ENCODE peak calls at places on chromosomes 2 and 18, in nine cellular contexts. F is GM12865, R is mesendoderm, I is breast epithelium, V is IMR-90, Z is GM23338, L is lower lobe of right lung, J is foreskin fibroblast, B is SJCRH30. D is an unnamed sample.

GRCh38 chr2:8525582-8526402 is 156.1 kb upstream of the ID2 start:
- DNase-seq in F (peak), R (peak), I (peak), V (peak), Z (peak), L (peak), J (no peak), B (peak), D (no peak)

GRCh38 chr2:23925702-23926288 is 1.1 kb downstream of the ATAD2B start:
- DNase-seq in F (peak), R (peak), I (peak), V (peak), Z (peak), L (no peak), J (peak), B (peak), D (no peak)

GRCh38 chr2:203783496-203784203 is 77.2 kb downstream of the CD28 start:
- DNase-seq in F (no peak), R (no peak), I (no peak), V (peak), Z (no peak), L (no peak), J (peak), B (peak), D (peak)

GRCh38 chr2:85318222-85319182 is 9.3 kb downstream of the TGOLN2 start:
- DNase-seq in F (peak), R (no peak), I (no peak), V (peak), Z (no peak), L (no peak), J (peak), B (peak), D (peak)

GRCh38 chr18:28075501-28075900 is 101.4 kb downstream of the CDH2 start:
- DNase-seq in F (no peak), R (peak), I (no peak), V (no peak), Z (no peak), L (no peak), J (peak), B (peak), D (no peak)

GRCh38 chr2:208039661-208040060 is 14.3 kb upstream of the PLEKHM3 start:
- DNase-seq in F (no peak), R (no peak), I (no peak), V (no peak), Z (no peak), L (no peak), J (peak), B (no peak), D (no peak)

GRCh38 chr2:3403587-3404334 is 24.3 kb downstream of the TRAPPC12 start:
- DNase-seq in F (peak), R (no peak), I (no peak), V (no peak), Z (no peak), L (no peak), J (no peak), B (no peak), D (no peak)

GRCh38 chr2:224378087-224379085 is 23.5 kb downstream of the FAM124B start:
- DNase-seq in F (no peak), R (no peak), I (no peak), V (no peak), Z (no peak), L (no peak), J (no peak), B (no peak), D (no peak)

GRCh38 chr2:58851598-58851997 is 610.5 kb upstream of the FANCL start:
- DNase-seq in F (no peak), R (no peak), I (no peak), V (no peak), Z (no peak), L (no peak), J (peak), B (no peak), D (no peak)

GRCh38 chr2:29749843-29750242 is 171.5 kb downstream of the ALK start:
- DNase-seq in F (no peak), R (no peak), I (no peak), V (no peak), Z (no peak), L (no peak), J (peak), B (peak), D (no peak)

GRCh38 chr2:127102464-127103242 is 4.3 kb downstream of the BIN1 start:
- DNase-seq in F (no peak), R (no peak), I (peak), V (no peak), Z (no peak), L (peak), J (no peak), B (no peak), D (no peak)

GRCh38 chr2:33589444-33589843 is 9.7 kb downstream of the FAM98A start:
- DNase-seq in F (no peak), R (no peak), I (no peak), V (peak), Z (no peak), L (no peak), J (peak), B (peak), D (no peak)

GRCh38 chr2:128160616-128161275 is 69.7 kb downstream of the UGGT1 start:
- DNase-seq in F (no peak), R (no peak), I (no peak), V (no peak), Z (no peak), L (no peak), J (no peak), B (no peak), D (no peak)

GRCh38 chr2:176339208-176339607 is 70.0 kb downstream of the MTX2 start:
- DNase-seq in F (no peak), R (no peak), I (no peak), V (no peak), Z (no peak), L (no peak), J (no peak), B (no peak), D (no peak)

GRCh38 chr2:237304763-237305514 is 109.0 kb downstream of the COL6A3 start:
- DNase-seq in F (no peak), R (no peak), I (no peak), V (peak), Z (no peak), L (no peak), J (peak), B (no peak), D (peak)

GRCh38 chr2:85514323-85514722 is 24.6 kb upstream of the MAT2A start:
- DNase-seq in F (no peak), R (no peak), I (no peak), V (no peak), Z (no peak), L (no peak), J (no peak), B (no peak), D (no peak)

GRCh38 chr2:231642631-231643493 is 50.2 kb downstream of the TEX44 start:
- DNase-seq in F (peak), R (no peak), I (peak), V (peak), Z (no peak), L (peak), J (peak), B (peak), D (peak)

GRCh38 chr2:218991674-218992168 is 1.5 kb downstream of the CRYBA2 start:
- DNase-seq in F (no peak), R (peak), I (no peak), V (peak), Z (peak), L (no peak), J (peak), B (peak), D (no peak)

GRCh38 chr18:2536493-2536892 is 34.8 kb downstream of the METTL4 start:
- DNase-seq in F (no peak), R (peak), I (no peak), V (peak), Z (no peak), L (no peak), J (peak), B (no peak), D (peak)

GRCh38 chr18:74488354-74488753 is 7.8 kb upstream of the CNDP2 start:
- DNase-seq in F (no peak), R (no peak), I (no peak), V (no peak), Z (no peak), L (no peak), J (no peak), B (no peak), D (no peak)

GRCh38 chr18:3458952-3459853 is 9.2 kb downstream of the TGIF1 start:
- DNase-seq in F (peak), R (no peak), I (no peak), V (peak), Z (no peak), L (no peak), J (peak), B (no peak), D (no peak)

GRCh38 chr2:184765048-184765881 is 166.9 kb downstream of the ZNF804A start:
- DNase-seq in F (no peak), R (no peak), I (no peak), V (no peak), Z (peak), L (peak), J (no peak), B (no peak), D (no peak)

GRCh38 chr2:85662899-85663683 is 4.9 kb downstream of the SFTPB start:
- DNase-seq in F (no peak), R (peak), I (no peak), V (peak), Z (no peak), L (no peak), J (peak), B (peak), D (peak)

DNA sequence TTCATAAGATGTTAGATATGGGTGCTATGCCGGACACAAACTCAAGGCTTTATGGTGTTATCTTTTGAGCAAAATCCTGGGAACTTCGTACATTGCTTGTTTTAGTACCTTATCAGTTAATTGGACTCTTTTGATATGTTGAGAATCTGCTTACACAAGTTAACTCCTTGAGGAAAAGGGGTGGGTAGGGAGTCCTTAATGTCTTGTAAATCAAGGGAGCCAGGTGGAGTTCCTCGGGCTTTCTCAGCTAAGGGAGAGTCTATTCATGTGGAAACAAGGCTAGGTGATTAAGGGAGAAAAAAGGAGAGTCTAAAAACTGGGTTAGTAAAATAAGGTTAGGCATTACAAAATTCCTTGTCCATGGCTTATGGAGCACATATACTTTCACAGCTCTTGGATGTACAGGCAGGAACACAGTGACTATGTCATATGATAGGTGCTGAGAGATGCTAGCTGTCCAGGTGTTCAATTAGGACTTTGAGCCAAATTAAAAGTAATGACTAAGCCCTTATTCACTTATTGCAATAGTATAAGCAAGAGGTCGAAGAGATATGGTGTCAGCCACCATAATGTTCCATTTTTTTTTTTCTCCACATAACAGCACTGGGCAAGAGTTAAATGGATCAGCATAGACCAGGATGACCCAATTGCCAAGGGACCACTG is 59.5 kb upstream of the DYNAP start:
- DNase-seq in F (no peak), R (peak), I (no peak), V (no peak), Z (peak), L (no peak), J (no peak), B (no peak), D (no peak)
- H3K4me3 ChIP-seq in F (no peak), R (no peak), I (no peak), V (no peak), Z (peak), L (no peak), J (no peak), B (no peak), D (no peak)

GRCh38 chr18:42114310-42114943 is 159.4 kb downstream of the PIK3C3 start:
- DNase-seq in F (peak), R (peak), I (no peak), V (peak), Z (peak), L (no peak), J (peak), B (peak), D (peak)

GRCh38 chr18:42108071-42108470 is 153.0 kb downstream of the PIK3C3 start:
- DNase-seq in F (no peak), R (no peak), I (no peak), V (no peak), Z (no peak), L (no peak), J (no peak), B (no peak), D (no peak)

GRCh38 chr18:42112657-42113420 is 157.8 kb downstream of the PIK3C3 start:
- DNase-seq in F (no peak), R (no peak), I (no peak), V (no peak), Z (no peak), L (no peak), J (no peak), B (no peak), D (no peak)

DNA sequence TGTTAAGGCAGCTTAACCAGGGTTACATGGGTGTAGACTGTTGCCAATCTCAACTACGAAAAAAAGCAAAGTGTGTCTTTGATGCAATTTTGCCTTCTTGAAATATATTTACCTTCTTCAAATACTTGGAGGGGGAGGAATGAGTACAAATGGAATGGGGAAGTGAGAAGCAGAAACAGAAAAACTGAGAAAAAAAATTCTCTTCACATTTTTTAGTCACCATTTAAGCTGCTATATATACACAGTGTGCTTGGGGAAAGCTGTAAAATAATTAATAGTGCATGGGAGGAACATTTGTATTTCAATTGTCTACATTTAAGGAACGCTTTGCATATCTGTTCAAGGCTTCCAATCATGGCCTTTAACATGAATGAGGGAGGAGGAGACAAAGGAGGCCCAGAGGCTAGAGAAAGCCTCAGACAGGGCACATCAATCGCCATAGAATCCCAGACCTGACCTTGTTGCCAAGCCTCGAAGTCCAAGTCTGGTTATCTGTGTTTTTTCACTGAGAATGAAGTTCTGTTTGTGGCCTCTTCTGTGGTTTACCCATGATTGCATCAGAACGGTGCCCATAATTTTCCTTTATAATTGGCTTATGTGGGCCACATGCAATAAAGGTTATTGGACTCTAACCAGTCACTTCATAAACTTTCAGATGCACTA is 158.6 kb downstream of the PIK3C3 start:
- DNase-seq in F (no peak), R (peak), I (no peak), V (peak), Z (no peak), L (no peak), J (peak), B (peak), D (peak)
- H3K4me3 ChIP-seq in F (no peak), R (no peak), I (no peak), V (no peak), Z (no peak), L (no peak), J (no peak), B (no peak), D (no peak)

DNA sequence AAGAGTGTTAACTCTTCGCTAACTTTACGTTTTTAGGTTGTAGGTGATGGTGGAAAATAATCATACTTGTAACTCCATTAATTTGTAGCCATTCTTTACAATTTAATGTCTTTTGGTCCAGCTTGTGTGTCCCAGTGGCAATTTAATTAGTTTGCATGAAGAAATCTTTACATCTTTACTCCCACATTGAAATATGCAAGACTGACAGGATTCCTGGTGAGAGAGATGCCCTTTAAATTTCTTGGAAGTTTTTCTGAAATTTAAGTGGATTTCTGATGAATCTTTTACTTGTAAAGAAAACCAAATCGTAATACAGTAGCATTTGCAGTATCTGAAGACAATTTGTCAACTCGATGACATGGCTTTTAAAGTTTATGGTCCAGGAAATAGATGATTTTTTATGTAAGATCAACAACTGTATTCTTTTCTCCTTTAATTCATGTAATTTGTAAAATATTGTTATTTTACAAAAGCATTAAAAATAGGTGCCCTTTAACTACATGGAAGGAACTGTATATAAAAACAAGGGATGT is 3.0 kb downstream of the PHLPP1 start:
- DNase-seq in F (no peak), R (no peak), I (no peak), V (no peak), Z (no peak), L (no peak), J (no peak), B (no peak), D (no peak)
- H3K4me3 ChIP-seq in F (peak), R (no peak), I (peak), V (no peak), Z (peak), L (peak), J (peak), B (peak), D (no peak)

GRCh38 chr2:201150454-201151020 is 32.4 kb upstream of the CASP10 start:
- DNase-seq in F (no peak), R (peak), I (no peak), V (no peak), Z (no peak), L (no peak), J (no peak), B (no peak), D (no peak)
- H3K4me3 ChIP-seq in F (no peak), R (no peak), I (no peak), V (no peak), Z (no peak), L (no peak), J (no peak), B (no peak), D (no peak)

GRCh38 chr2:73780242-73780582 is 309 bp upstream of the DUSP11 start:
- DNase-seq in F (no peak), R (no peak), I (no peak), V (no peak), Z (no peak), L (no peak), J (no peak), B (no peak), D (no peak)
- H3K4me3 ChIP-seq in F (peak), R (no peak), I (peak), V (no peak), Z (peak), L (peak), J (peak), B (peak), D (no peak)

GRCh38 chr2:12271589-12271984 is 445.1 kb upstream of the TRIB2 start:
- DNase-seq in F (no peak), R (no peak), I (no peak), V (no peak), Z (no peak), L (no peak), J (no peak), B (no peak), D (no peak)
- H3K4me3 ChIP-seq in F (peak), R (no peak), I (no peak), V (no peak), Z (no peak), L (no peak), J (no peak), B (no peak), D (no peak)

GRCh38 chr18:31205273-31205672 is 42.6 kb upstream of the DSC1 start:
- DNase-seq in F (no peak), R (no peak), I (no peak), V (no peak), Z (no peak), L (no peak), J (no peak), B (no peak), D (no peak)

GRCh38 chr18:31203794-31204148 is 41.1 kb upstream of the DSC1 start:
- DNase-seq in F (no peak), R (no peak), I (no peak), V (no peak), Z (no peak), L (no peak), J (no peak), B (no peak), D (no peak)

GRCh38 chr18:31204833-31205232 is 42.2 kb upstream of the DSC1 start:
- DNase-seq in F (no peak), R (no peak), I (no peak), V (no peak), Z (no peak), L (no peak), J (no peak), B (no peak), D (no peak)

GRCh38 chr18:31203086-31203793 is 40.6 kb upstream of the DSC1 start:
- DNase-seq in F (no peak), R (no peak), I (no peak), V (no peak), Z (no peak), L (peak), J (no peak), B (no peak), D (no peak)

DNA sequence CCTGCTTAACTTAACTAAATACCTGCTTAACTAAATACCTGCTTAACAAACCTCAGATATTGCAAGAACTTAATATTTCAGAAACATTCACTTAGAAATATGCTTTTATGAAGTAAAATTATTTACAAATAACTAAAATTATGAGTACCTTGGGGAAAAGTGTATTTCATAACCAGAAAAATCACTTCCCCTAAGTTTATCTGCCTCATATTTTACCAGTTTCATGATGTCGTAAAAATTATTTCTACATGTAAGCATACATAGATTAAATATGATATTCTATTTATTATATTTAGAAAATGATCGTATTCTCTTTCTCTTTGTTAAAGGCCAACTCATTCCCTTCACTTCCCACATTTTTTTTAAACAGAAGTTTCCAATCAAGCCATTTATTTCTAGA is 41.5 kb upstream of the DSC1 start:
- DNase-seq in F (no peak), R (no peak), I (no peak), V (no peak), Z (no peak), L (no peak), J (no peak), B (no peak), D (no peak)
- H3K4me3 ChIP-seq in F (no peak), R (no peak), I (no peak), V (no peak), Z (no peak), L (no peak), J (no peak), B (no peak), D (no peak)

D was measured in AG09309.